ENCODE peak calls at places on chromosomes 4 and X, in seven cellular contexts. R is SK-N-SH, Q is A673, Z is brain microvascular endothelial cell, U is adrenal gland, W is upper lobe of right lung, V is esophagus squamous epithelium. O is an unnamed sample. For H3K27me3, the result is how much of the 10 kb centered on the place peaks cover.

GRCh38 chr4:165302658-165303057 is 24.8 kb upstream of the MSMO1 start:
- DNase-seq in R (no peak), Q (no peak), Z (no peak), U (no peak), W (no peak), V (no peak), O (no peak)

GRCh38 chrX:108165349-108166111 is 74.0 kb downstream of the ATG4A start:
- DNase-seq in R (peak), Q (peak), Z (peak), U (peak), W (no peak), V (no peak), O (no peak)

GRCh38 chrX:17160971-17161370 is 214.0 kb upstream of the NHS start:
- DNase-seq in R (peak), Q (peak), Z (no peak), U (no peak), W (no peak), V (no peak), O (no peak)

GRCh38 chr4:153116801-153117200 is 87.4 kb upstream of the TRIM2 start:
- DNase-seq in R (no peak), Q (no peak), Z (no peak), U (no peak), W (no peak), V (no peak), O (no peak)

GRCh38 chr4:164221631-164222030 is 532.3 kb upstream of the SMIM31 start:
- DNase-seq in R (no peak), Q (no peak), Z (peak), U (no peak), W (no peak), V (no peak), O (no peak)

GRCh38 chr4:150235795-150236385 is 157.6 kb downstream of the DCLK2 start:
- DNase-seq in R (no peak), Q (peak), Z (no peak), U (no peak), W (no peak), V (no peak), O (no peak)

GRCh38 chrX:8189096-8189830 is 18.2 kb upstream of the VCX2 start:
- DNase-seq in R (no peak), Q (no peak), Z (no peak), U (no peak), W (no peak), V (no peak), O (no peak)

GRCh38 chrX:80846247-80846646 is 36.6 kb upstream of the BRWD3 start:
- DNase-seq in R (no peak), Q (no peak), Z (no peak), U (no peak), W (no peak), V (no peak), O (no peak)

GRCh38 chr4:86970447-86971354 is 35.9 kb downstream of the AFF1 start:
- DNase-seq in R (no peak), Q (no peak), Z (no peak), U (peak), W (no peak), V (no peak), O (no peak)

GRCh38 chr4:26264109-26264508 is 56.7 kb upstream of the RBPJ start:
- DNase-seq in R (no peak), Q (no peak), Z (no peak), U (no peak), W (no peak), V (no peak), O (no peak)

GRCh38 chr4:74531952-74532794 is 87.2 kb downstream of the AREG start:
- DNase-seq in R (peak), Q (peak), Z (peak), U (no peak), W (no peak), V (no peak), O (peak)

GRCh38 chr4:176377705-176378302 is 58.0 kb downstream of the SPCS3 start:
- DNase-seq in R (peak), Q (peak), Z (no peak), U (no peak), W (no peak), V (no peak), O (no peak)

GRCh38 chrX:38982370-38982769 is 181.1 kb downstream of the MID1IP1 start:
- DNase-seq in R (no peak), Q (no peak), Z (no peak), U (no peak), W (no peak), V (no peak), O (no peak)

GRCh38 chr4:46656071-46656470 is 253.0 kb downstream of the COX7B2 start:
- DNase-seq in R (no peak), Q (no peak), Z (no peak), U (no peak), W (no peak), V (no peak), O (no peak)

GRCh38 chrX:80229626-80230025 is 190.6 kb upstream of the TENT5D start:
- DNase-seq in R (no peak), Q (no peak), Z (no peak), U (no peak), W (no peak), V (no peak), O (no peak)

GRCh38 chrX:25737540-25737939 is 400.6 kb upstream of the MAGEB18 start:
- DNase-seq in R (peak), Q (no peak), Z (no peak), U (no peak), W (no peak), V (no peak), O (no peak)

DNA sequence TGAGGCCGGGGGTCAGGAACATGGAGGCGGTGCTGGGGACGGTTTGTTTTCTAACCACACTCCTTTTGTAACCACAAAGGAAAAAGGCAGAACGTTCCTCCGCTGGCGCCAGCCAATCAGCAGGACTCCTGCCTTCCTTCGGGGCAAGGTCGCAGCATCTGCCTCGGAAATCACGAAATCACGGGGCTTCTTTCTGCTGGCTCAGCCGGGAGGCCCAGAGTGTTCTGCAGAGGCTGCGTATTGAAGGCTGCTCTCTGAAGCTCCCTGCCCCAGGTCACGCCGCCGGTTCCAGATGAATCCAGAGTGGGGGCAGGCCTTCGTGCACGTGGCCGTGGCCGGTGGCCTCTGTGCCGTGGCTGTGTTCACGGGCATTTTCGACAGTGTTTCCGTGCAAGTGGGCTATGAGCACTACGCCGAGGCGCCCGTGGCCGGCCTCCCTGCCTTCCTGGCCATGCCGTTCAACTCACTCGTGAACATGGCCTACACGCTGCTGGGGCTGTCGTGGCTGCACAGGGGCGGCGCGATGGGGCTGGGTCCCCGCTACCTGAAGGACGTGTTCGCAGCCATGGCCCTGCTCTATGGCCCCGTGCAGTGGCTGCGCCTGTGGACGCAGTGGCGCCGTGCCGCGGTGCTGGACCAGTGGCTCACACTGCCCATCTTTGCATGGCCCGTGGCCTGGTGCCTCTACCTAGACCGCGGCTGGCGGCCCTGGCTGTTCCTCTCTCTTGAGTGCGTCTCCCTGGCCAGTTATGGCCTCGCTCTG is 9.4 kb downstream of the TMEM187 start:
- DNase-seq in R (no peak), Q (no peak), Z (no peak), U (peak), W (peak), V (no peak), O (no peak)
- H3K27me3 ChIP-seq in R (under half), Q (under half), Z (under half), U (under half), W (under half), V (under half), O (under half)

GRCh38 chrX:86805241-86805640 is 657.0 kb downstream of the DACH2 start:
- DNase-seq in R (no peak), Q (no peak), Z (no peak), U (no peak), W (no peak), V (no peak), O (no peak)

GRCh38 chrX:86806786-86807185 is 658.5 kb downstream of the DACH2 start:
- DNase-seq in R (peak), Q (peak), Z (peak), U (no peak), W (no peak), V (no peak), O (no peak)
- TF ChIP-seq CTCF in R (peak), Q (peak), Z (peak), U (no peak), W (peak), V (no peak), O (peak)

GRCh38 chr4:109302366-109303140 is at the start of gene COL25A1:
- DNase-seq in R (peak), Q (peak), Z (peak), U (peak), W (peak), V (no peak), O (peak)

GRCh38 chr4:109303141-109303499 is 662 bp upstream of the COL25A1 start:
- DNase-seq in R (no peak), Q (peak), Z (no peak), U (peak), W (peak), V (no peak), O (no peak)

GRCh38 chr4:109296545-109296944 is 5.9 kb downstream of the COL25A1 start:
- DNase-seq in R (no peak), Q (no peak), Z (no peak), U (no peak), W (no peak), V (no peak), O (no peak)

GRCh38 chr4:109298279-109299010 is 4.0 kb downstream of the COL25A1 start:
- DNase-seq in R (peak), Q (no peak), Z (peak), U (no peak), W (no peak), V (no peak), O (no peak)

GRCh38 chr4:109301691-109302365 is 630 bp downstream of the COL25A1 start:
- DNase-seq in R (peak), Q (peak), Z (no peak), U (no peak), W (no peak), V (no peak), O (no peak)
- H3K4me3 ChIP-seq in R (peak), Q (peak), Z (peak), U (no peak), W (peak), V (peak), O (peak)

GRCh38 chrX:72019487-72019886 is 108.8 kb downstream of the NHSL2 start:
- DNase-seq in R (no peak), Q (no peak), Z (no peak), U (no peak), W (no peak), V (no peak), O (no peak)

GRCh38 chrX:72021975-72022374 is 109.7 kb downstream of the RTL5 start:
- DNase-seq in R (no peak), Q (peak), Z (no peak), U (no peak), W (no peak), V (no peak), O (no peak)

GRCh38 chrX:72023071-72023470 is 108.6 kb downstream of the RTL5 start:
- DNase-seq in R (no peak), Q (no peak), Z (no peak), U (no peak), W (no peak), V (no peak), O (no peak)

GRCh38 chrX:72020204-72020603 is 109.6 kb downstream of the NHSL2 start:
- DNase-seq in R (no peak), Q (no peak), Z (no peak), U (no peak), W (no peak), V (no peak), O (no peak)

DNA sequence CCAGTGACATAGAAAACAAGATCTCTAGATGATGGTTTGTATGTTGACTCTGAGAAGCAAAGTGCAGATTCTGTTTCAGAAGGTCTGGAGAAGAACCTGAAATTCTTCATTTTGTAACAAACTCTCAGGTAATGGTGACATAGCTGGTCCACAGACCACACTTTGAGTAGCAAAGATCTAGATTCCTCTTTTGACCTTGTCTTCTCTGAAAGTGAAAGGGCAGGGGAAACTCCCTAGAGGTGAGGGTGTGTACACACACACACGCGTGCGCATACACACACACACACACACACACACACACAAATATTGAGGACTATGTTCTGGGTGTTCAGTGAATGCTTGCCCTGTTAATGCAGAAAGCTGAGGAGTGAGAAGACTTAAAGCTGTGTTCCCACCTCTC is 110.1 kb downstream of the NHSL2 start:
- DNase-seq in R (no peak), Q (no peak), Z (no peak), U (no peak), W (no peak), V (no peak), O (no peak)
- H3K27me3 ChIP-seq in R (under half), Q (under half), Z (under half), U (under half), W (under half), V (under half), O (under half)

DNA sequence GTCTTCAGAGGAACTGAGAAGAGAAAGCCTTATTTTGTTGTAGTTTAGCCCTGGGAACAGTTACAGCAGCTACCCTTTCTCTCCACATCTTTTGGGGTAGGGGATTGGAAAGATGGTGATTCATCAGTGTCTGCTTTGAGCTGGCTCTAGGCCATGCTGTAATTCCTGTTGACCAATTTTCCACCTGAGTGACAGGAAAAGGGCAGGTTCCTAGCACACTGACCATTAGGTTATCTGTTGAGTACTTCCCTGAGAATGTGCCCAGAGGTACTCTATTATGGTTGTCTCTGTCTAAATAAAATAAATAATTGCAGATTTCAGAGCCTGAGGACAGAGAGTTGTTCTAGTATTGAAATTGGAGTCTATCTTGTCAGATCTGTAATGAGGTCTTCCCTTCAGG is 109.0 kb downstream of the ENOX2 start:
- DNase-seq in R (peak), Q (no peak), Z (no peak), U (no peak), W (no peak), V (no peak), O (no peak)
- TF ChIP-seq CTCF in R (no peak), Q (no peak), Z (no peak), U (no peak), W (no peak), V (no peak), O (no peak)

DNA sequence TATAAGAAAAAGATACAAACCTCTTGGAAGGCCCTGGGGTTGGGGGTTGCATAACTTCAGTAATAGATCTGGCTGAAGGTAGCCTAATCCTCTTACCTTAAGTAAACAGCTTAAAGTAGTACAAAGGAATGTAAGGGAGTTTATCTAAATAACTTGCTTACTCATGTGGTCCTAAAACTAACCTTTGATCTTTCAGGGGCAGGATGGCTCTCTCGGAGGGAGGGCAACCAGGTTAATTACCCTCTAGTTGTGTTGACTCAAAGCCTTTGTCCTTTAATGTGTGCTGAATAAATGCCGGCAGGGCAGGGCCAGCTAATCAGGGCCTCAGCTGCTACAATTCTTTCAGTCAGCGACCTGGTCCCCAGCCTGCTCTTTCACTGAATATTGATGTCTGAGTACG is 822.0 kb upstream of the SLIT2 start:
- DNase-seq in R (no peak), Q (no peak), Z (no peak), U (no peak), W (no peak), V (no peak), O (no peak)
- H3K4me3 ChIP-seq in R (no peak), Q (no peak), Z (no peak), U (no peak), W (no peak), V (no peak), O (no peak)

O was measured in kidney epithelial cell.